ENCODE peak calls at places on chromosomes 2 and 18, in four cellular contexts. G, S, U and M are unnamed samples.

GRCh38 chr2:72271766-72272615 is 124.3 kb upstream of the CYP26B1 start:
- DNase-seq in U (peak), S (no peak), G (no peak), M (peak)

GRCh38 chr18:51988277-51988676 is 351.7 kb upstream of the DCC start:
- DNase-seq in G (no peak), S (no peak), U (no peak), M (no peak)

GRCh38 chr2:68185541-68186164 is 28.0 kb downstream of the PNO1 start:
- DNase-seq in S (peak), G (peak), U (peak), M (peak)

GRCh38 chr2:85631316-85631715 is 15.3 kb downstream of the USP39 start:
- DNase-seq in G (no peak), S (no peak), U (no peak), M (no peak)

GRCh38 chr2:38716185-38716584 is 35.0 kb downstream of the SRSF7 start:
- DNase-seq in U (peak), G (no peak), S (no peak), M (peak)

GRCh38 chr2:175804130-175804529 is 197.9 kb downstream of the LNPK start:
- DNase-seq in S (no peak), U (no peak), G (no peak), M (no peak)

GRCh38 chr2:158772306-158773078 is 22.6 kb upstream of the DAPL1 start:
- DNase-seq in U (no peak), G (no peak), S (no peak), M (no peak)

GRCh38 chr2:27842894-27843293 is 47.3 kb downstream of the RBKS start:
- DNase-seq in U (no peak), G (no peak), S (no peak), M (no peak)

GRCh38 chr2:105574796-105575344 is 169.8 kb upstream of the NCK2 start:
- DNase-seq in S (no peak), G (no peak), U (no peak), M (no peak)

GRCh38 chr2:20423847-20424246 is 23.0 kb upstream of the RHOB start:
- DNase-seq in S (no peak), G (no peak), U (no peak), M (no peak)

GRCh38 chr2:20421988-20422678 is 24.7 kb upstream of the RHOB start:
- DNase-seq in S (no peak), U (peak), G (peak), M (peak)

GRCh38 chr2:20423376-20423775 is 23.5 kb upstream of the RHOB start:
- DNase-seq in U (no peak), S (no peak), G (no peak), M (no peak)

GRCh38 chr2:20421336-20421987 is 25.4 kb upstream of the RHOB start:
- DNase-seq in U (no peak), G (no peak), S (no peak), M (peak)

DNA sequence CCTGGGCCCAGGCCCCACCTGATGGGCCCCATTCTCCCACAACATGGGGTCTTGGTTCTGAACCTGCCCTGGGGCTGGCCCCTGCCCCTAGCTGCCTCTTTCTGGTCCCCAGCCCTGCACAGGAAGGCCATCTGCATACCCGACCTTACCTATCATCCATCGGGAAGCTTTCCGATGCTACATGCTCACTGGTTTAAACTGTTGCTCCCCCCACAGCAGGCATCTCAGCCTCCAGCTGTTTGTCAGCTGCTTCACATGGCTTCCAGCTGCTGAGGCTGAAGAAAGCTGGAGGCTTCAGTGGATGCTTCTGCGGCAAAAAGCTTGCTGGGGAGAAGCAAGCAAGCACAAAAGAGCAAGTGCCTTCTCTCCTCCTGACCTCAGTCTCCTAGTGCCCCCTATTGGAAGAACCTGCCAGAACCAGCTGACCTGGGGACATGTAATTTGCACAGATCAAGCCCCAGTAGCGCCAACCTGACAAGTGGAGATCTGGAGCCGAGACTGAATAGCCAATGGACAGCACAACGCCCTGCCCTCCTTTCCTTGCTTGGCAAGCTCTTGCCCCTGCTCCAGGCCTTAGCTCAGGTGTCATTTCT is 24.1 kb upstream of the RHOB start:
- DNase-seq in S (no peak), U (peak), G (no peak), M (peak)
- TF ChIP-seq CTCF in S (no peak), U (peak), G (no peak), M (peak)

GRCh38 chr2:151159109-151159690 is 102.5 kb downstream of the RBM43 start:
- DNase-seq in U (no peak), G (no peak), S (no peak), M (no peak)

GRCh38 chr2:151156431-151156830 is 105.2 kb downstream of the RBM43 start:
- DNase-seq in G (no peak), U (no peak), S (no peak), M (no peak)

GRCh38 chr2:151156943-151157705 is 104.5 kb downstream of the RBM43 start:
- DNase-seq in S (no peak), G (no peak), U (peak), M (no peak)

GRCh38 chr2:151166410-151166809 is 95.3 kb downstream of the RBM43 start:
- DNase-seq in S (no peak), U (no peak), G (no peak), M (no peak)

DNA sequence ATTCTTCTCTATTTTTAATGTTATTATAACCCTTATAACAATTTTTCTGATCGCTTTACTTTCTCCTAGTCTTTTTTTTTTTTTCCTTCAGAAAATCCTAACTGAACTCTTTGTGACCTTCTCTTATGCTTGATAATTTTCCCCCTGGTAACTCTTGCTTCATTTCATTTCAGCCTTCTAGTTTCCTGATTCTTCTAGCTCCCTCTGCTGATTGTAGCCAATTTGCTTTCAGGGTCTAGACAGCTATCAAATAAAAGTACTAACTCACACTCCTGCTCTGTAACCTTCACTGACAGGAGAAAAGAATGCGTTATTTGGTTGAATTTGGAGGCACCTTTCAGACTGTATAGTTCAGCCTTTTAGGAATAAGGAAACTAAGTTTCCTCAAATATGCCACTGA is 99.5 kb downstream of the RBM43 start:
- DNase-seq in G (no peak), S (no peak), U (peak), M (peak)
- TF ChIP-seq CTCF in G (no peak), S (no peak), U (peak), M (no peak)

DNA sequence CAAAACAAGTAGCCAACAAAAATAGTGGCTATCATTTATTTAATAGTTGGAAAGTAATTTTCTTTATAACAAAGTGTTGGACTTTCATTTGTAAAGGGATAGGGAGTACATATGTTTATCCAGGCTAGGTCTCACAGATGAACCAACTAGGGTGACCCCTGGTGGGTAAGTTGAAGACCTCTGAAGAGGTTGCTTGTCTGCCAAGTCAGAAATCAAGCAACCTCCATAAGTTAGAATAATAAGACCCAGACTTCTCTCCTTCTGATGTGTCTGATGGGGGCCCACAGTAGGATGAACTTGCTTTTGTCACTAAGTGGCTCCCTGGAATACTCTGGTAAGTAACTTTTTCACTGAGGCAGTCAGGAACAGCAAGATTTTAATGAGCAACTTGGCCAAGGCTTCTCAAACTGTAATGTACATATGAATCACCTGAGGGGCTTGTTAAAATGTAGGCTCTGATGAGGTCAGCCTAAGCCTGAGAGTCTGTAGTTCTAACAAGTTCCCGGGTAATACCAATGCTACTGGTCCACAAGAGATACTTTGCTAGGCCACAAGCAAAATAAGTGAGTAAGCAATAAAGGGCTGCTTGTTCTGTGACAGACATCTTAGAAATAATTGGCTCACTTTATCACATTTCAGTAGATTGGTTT is 319.6 kb downstream of the PIK3C3 start:
- DNase-seq in S (no peak), G (no peak), U (peak), M (peak)
- TF ChIP-seq CTCF in S (peak), G (no peak), U (no peak), M (peak)

DNA sequence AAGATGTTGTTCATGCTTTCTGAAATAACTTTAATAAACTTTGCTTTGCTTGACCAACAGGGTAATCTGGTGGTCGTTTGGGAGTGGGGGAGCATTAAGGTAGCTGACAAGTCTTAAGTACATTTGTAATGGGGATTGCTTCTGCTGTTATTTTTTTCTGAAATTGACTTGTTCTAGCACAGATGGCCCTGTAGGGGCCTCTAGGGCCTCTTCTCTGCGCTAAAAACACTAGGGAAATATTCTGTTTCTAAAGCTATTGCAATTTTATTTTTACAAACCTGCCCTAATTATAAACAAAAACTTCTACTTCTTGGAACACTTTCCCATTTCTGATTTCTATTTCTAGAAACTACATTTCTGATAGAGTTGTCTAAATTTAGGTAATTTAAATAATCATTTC is 191.3 kb upstream of the KCNJ3 start:
- DNase-seq in G (no peak), U (no peak), S (no peak), M (no peak)
- TF ChIP-seq CTCF in G (no peak), U (no peak), S (peak), M (no peak)

GRCh38 chr2:211823886-211824479 is 714.6 kb downstream of the ERBB4 start:
- DNase-seq in U (no peak), G (no peak), S (no peak), M (no peak)

GRCh38 chr2:211822686-211823335 is 715.8 kb downstream of the ERBB4 start:
- DNase-seq in U (peak), G (no peak), S (no peak), M (no peak)
- TF ChIP-seq CTCF in U (no peak), G (no peak), S (no peak), M (no peak)